ENCODE peak calls at places on chromosomes 13 and 19, in eight cellular contexts. One of them, this sample, is unnamed.

GRCh38 chr19:7851623-7852500 is 21.8 kb downstream of the EVI5L start:
- DNase-seq in HuH-7: no peak
- DNase-seq in Calu3: no peak
- DNase-seq in HS-5: no peak
- DNase-seq in central memory CD8-positive, alpha-beta T cell: no peak
- DNase-seq in DMS153: no peak
- DNase-seq in hepatic stellate cell: no peak
- DNase-seq in pancreas: peak; percentile 75
- DNase-seq in this sample: no peak

GRCh38 chr19:50537769-50538230 is 24.1 kb upstream of the ASPDH start:
- DNase-seq in HuH-7: peak; percentile 92
- DNase-seq in Calu3: peak; percentile 92
- DNase-seq in HS-5: peak; percentile 10
- DNase-seq in central memory CD8-positive, alpha-beta T cell: peak; percentile 17
- DNase-seq in DMS153: peak; percentile 35
- DNase-seq in hepatic stellate cell: peak; percentile 93
- DNase-seq in pancreas: no peak
- DNase-seq in this sample: peak; percentile 35

GRCh38 chr19:38786572-38787265 is 2.3 kb upstream of the LGALS7B start:
- DNase-seq in HuH-7: no peak
- DNase-seq in Calu3: no peak
- DNase-seq in HS-5: no peak
- DNase-seq in central memory CD8-positive, alpha-beta T cell: no peak
- DNase-seq in DMS153: no peak
- DNase-seq in hepatic stellate cell: no peak
- DNase-seq in pancreas: no peak
- DNase-seq in this sample: no peak

GRCh38 chr19:12668346-12668745 is 1.7 kb downstream of the WDR83 start:
- DNase-seq in HuH-7: no peak
- DNase-seq in Calu3: no peak
- DNase-seq in HS-5: no peak
- DNase-seq in central memory CD8-positive, alpha-beta T cell: no peak
- DNase-seq in DMS153: no peak
- DNase-seq in hepatic stellate cell: no peak
- DNase-seq in pancreas: no peak
- DNase-seq in this sample: no peak

GRCh38 chr19:48510421-48511268 is 990 bp downstream of the LMTK3 start:
- DNase-seq in HuH-7: no peak
- DNase-seq in Calu3: peak; percentile 68
- DNase-seq in HS-5: no peak
- DNase-seq in central memory CD8-positive, alpha-beta T cell: peak; percentile 63
- DNase-seq in DMS153: no peak
- DNase-seq in hepatic stellate cell: no peak
- DNase-seq in pancreas: peak; percentile 85
- DNase-seq in this sample: peak; percentile 77

GRCh38 chr13:39259371-39259770 is 221.1 kb downstream of the NHLRC3 start:
- DNase-seq in HuH-7: no peak
- DNase-seq in Calu3: no peak
- DNase-seq in HS-5: no peak
- DNase-seq in central memory CD8-positive, alpha-beta T cell: no peak
- DNase-seq in DMS153: no peak
- DNase-seq in hepatic stellate cell: no peak
- DNase-seq in pancreas: no peak
- DNase-seq in this sample: peak; percentile 18

GRCh38 chr13:39499580-39499979 is 103.4 kb downstream of the LHFPL6 start:
- DNase-seq in HuH-7: no peak
- DNase-seq in Calu3: no peak
- DNase-seq in HS-5: no peak
- DNase-seq in central memory CD8-positive, alpha-beta T cell: no peak
- DNase-seq in DMS153: no peak
- DNase-seq in hepatic stellate cell: no peak
- DNase-seq in pancreas: no peak
- DNase-seq in this sample: no peak

GRCh38 chr13:101231751-101232428 is 184.4 kb downstream of the NALCN start:
- DNase-seq in HuH-7: no peak
- DNase-seq in Calu3: no peak
- DNase-seq in HS-5: no peak
- DNase-seq in central memory CD8-positive, alpha-beta T cell: no peak
- DNase-seq in DMS153: no peak
- DNase-seq in hepatic stellate cell: peak; percentile 22
- DNase-seq in pancreas: no peak
- DNase-seq in this sample: no peak

GRCh38 chr19:50896591-50897190 is 14.5 kb downstream of the KLK4 start:
- DNase-seq in HuH-7: no peak
- DNase-seq in Calu3: peak; percentile 78
- DNase-seq in HS-5: peak; percentile 13
- DNase-seq in central memory CD8-positive, alpha-beta T cell: no peak
- DNase-seq in DMS153: peak; percentile 85
- DNase-seq in hepatic stellate cell: no peak
- DNase-seq in pancreas: no peak
- DNase-seq in this sample: no peak

GRCh38 chr13:42720116-42720857 is 61.1 kb upstream of the FAM216B start:
- DNase-seq in HuH-7: peak; percentile 5
- DNase-seq in Calu3: peak; percentile 49
- DNase-seq in HS-5: peak; percentile 76
- DNase-seq in central memory CD8-positive, alpha-beta T cell: no peak
- DNase-seq in DMS153: peak; percentile 71
- DNase-seq in hepatic stellate cell: no peak
- DNase-seq in pancreas: no peak
- DNase-seq in this sample: no peak

GRCh38 chr19:46299004-46299509 is 2.2 kb downstream of the HIF3A start:
- DNase-seq in HuH-7: no peak
- DNase-seq in Calu3: peak; percentile 99
- DNase-seq in HS-5: peak; percentile 23
- DNase-seq in central memory CD8-positive, alpha-beta T cell: no peak
- DNase-seq in DMS153: peak; percentile 95
- DNase-seq in hepatic stellate cell: peak; percentile 87
- DNase-seq in pancreas: peak; percentile 98
- DNase-seq in this sample: no peak

GRCh38 chr13:112968910-112969691 is at the start of gene MCF2L:
- DNase-seq in HuH-7: peak; percentile 76
- DNase-seq in Calu3: peak; percentile 23
- DNase-seq in HS-5: no peak
- DNase-seq in central memory CD8-positive, alpha-beta T cell: peak; percentile 48
- DNase-seq in DMS153: peak; percentile 40
- DNase-seq in hepatic stellate cell: peak; percentile 50
- DNase-seq in pancreas: peak; percentile 76
- DNase-seq in this sample: peak; percentile 77

GRCh38 chr13:94369862-94370491 is 109.5 kb downstream of the DCT start:
- DNase-seq in HuH-7: no peak
- DNase-seq in Calu3: no peak
- DNase-seq in HS-5: no peak
- DNase-seq in central memory CD8-positive, alpha-beta T cell: no peak
- DNase-seq in DMS153: peak; percentile 20
- DNase-seq in hepatic stellate cell: no peak
- DNase-seq in pancreas: no peak
- DNase-seq in this sample: no peak

GRCh38 chr13:110638253-110638652 is 22.9 kb downstream of the NAXD start:
- DNase-seq in HuH-7: no peak
- DNase-seq in Calu3: no peak
- DNase-seq in HS-5: no peak
- DNase-seq in central memory CD8-positive, alpha-beta T cell: no peak
- DNase-seq in DMS153: no peak
- DNase-seq in hepatic stellate cell: no peak
- DNase-seq in pancreas: no peak
- DNase-seq in this sample: no peak

GRCh38 chr13:76764916-76765315 is 121.3 kb downstream of the KCTD12 start:
- DNase-seq in HuH-7: no peak
- DNase-seq in Calu3: no peak
- DNase-seq in HS-5: no peak
- DNase-seq in central memory CD8-positive, alpha-beta T cell: no peak
- DNase-seq in DMS153: no peak
- DNase-seq in hepatic stellate cell: no peak
- DNase-seq in pancreas: no peak
- DNase-seq in this sample: no peak

GRCh38 chr19:2291185-2291751 is 9.3 kb upstream of the PEAK3 start:
- DNase-seq in HuH-7: no peak
- DNase-seq in Calu3: peak; percentile 13
- DNase-seq in HS-5: no peak
- DNase-seq in central memory CD8-positive, alpha-beta T cell: no peak
- DNase-seq in DMS153: no peak
- DNase-seq in hepatic stellate cell: no peak
- DNase-seq in pancreas: no peak
- DNase-seq in this sample: no peak

GRCh38 chr19:39306075-39306474 is 9.9 kb downstream of the IFNL1 start:
- DNase-seq in HuH-7: no peak
- DNase-seq in Calu3: no peak
- DNase-seq in HS-5: no peak
- DNase-seq in central memory CD8-positive, alpha-beta T cell: no peak
- DNase-seq in DMS153: no peak
- DNase-seq in hepatic stellate cell: no peak
- DNase-seq in pancreas: no peak
- DNase-seq in this sample: no peak

GRCh38 chr19:52248256-52248655 is 21.1 kb upstream of the ZNF766 start:
- DNase-seq in HuH-7: no peak
- DNase-seq in Calu3: no peak
- DNase-seq in HS-5: no peak
- DNase-seq in central memory CD8-positive, alpha-beta T cell: peak; percentile 34
- DNase-seq in DMS153: no peak
- DNase-seq in hepatic stellate cell: peak; percentile 26
- DNase-seq in pancreas: no peak
- DNase-seq in this sample: peak; percentile 43

This sample was measured in CD4-positive, alpha-beta memory T cell.